ENCODE peak calls at places on chromosomes 4 and X, in four cellular contexts. P is H9, G is neuronal stem cell, S is H1. V is an unnamed sample.

GRCh38 chr4:41670530-41670929 is 78.0 kb downstream of the PHOX2B start:
- DNase-seq in P (no peak), G (no peak), S (no peak), V (no peak)

GRCh38 chrX:100609591-100609990 is 24.9 kb downstream of the TNMD start:
- DNase-seq in P (no peak), G (no peak), S (no peak), V (no peak)

GRCh38 chr4:29708473-29708872 is 1011.7 kb upstream of the PCDH7 start:
- DNase-seq in P (no peak), G (no peak), S (no peak), V (peak; percentile 78)

GRCh38 chr4:84319124-84319523 is 180.0 kb downstream of the NKX6-1 start:
- DNase-seq in P (no peak), G (no peak), S (no peak), V (no peak)

GRCh38 chr4:185471235-185472062 is at the start of gene CCDC110:
- DNase-seq in P (peak; percentile 90), G (peak; percentile 90), S (peak; percentile 93), V (peak; percentile 88)

GRCh38 chr4:66178901-66179300 is 508.6 kb upstream of the EPHA5 start:
- DNase-seq in P (no peak), G (peak; percentile 31), S (no peak), V (peak; percentile 63)

GRCh38 chr4:170089274-170089742 is 448 bp downstream of the AADAT start:
- DNase-seq in P (peak; percentile 60), G (peak; percentile 29), S (no peak), V (peak; percentile 60)

GRCh38 chr4:123832173-123833026 is 435.8 kb downstream of the SPRY1 start:
- DNase-seq in P (no peak), G (no peak), S (no peak), V (peak; percentile 99)

GRCh38 chr4:128583753-128584712 is 225.5 kb upstream of the JADE1 start:
- DNase-seq in P (no peak), G (no peak), S (no peak), V (no peak)

GRCh38 chrX:56564182-56564885 is 907 bp downstream of the UBQLN2 start:
- DNase-seq in P (no peak), G (peak; percentile 6), S (peak; percentile 37), V (peak; percentile 61)

GRCh38 chr4:53055274-53055673 is 193.2 kb downstream of the RASL11B start:
- DNase-seq in P (no peak), G (no peak), S (no peak), V (peak; percentile 68)

GRCh38 chrX:81866873-81867272 is 665.0 kb downstream of the SH3BGRL start:
- DNase-seq in P (no peak), G (no peak), S (no peak), V (no peak)

GRCh38 chr4:80475236-80475635 is 139.7 kb downstream of the CFAP299 start:
- DNase-seq in P (no peak), G (no peak), S (no peak), V (no peak)

GRCh38 chr4:114890773-114891172 is 222.6 kb downstream of the NDST4 start:
- DNase-seq in P (no peak), G (no peak), S (no peak), V (peak; percentile 3)

GRCh38 chr4:40550900-40551546 is 78.6 kb downstream of the RBM47 start:
- DNase-seq in P (no peak), G (no peak), S (no peak), V (peak; percentile 45)

GRCh38 chr4:71783972-71784371 is at the start of gene GC:
- DNase-seq in P (no peak), G (no peak), S (no peak), V (no peak)

GRCh38 chrX:20309796-20310195 is 43.1 kb upstream of the RPS6KA3 start:
- DNase-seq in P (no peak), G (no peak), S (no peak), V (no peak)

GRCh38 chr4:145796338-145796737 is 116.4 kb downstream of the C4orf51 start:
- DNase-seq in P (no peak), G (no peak), S (no peak), V (no peak)

GRCh38 chrX:109614951-109615350 is 10.0 kb downstream of the KCNE5 start:
- DNase-seq in P (no peak), G (no peak), S (no peak), V (no peak)

GRCh38 chr4:100894339-100894870 is 376.6 kb upstream of the EMCN start:
- DNase-seq in P (no peak), G (no peak), S (no peak), V (no peak)

GRCh38 chrX:73863268-73863667 is 300.3 kb downstream of the CHIC1 start:
- DNase-seq in P (no peak), G (no peak), S (no peak), V (no peak)

GRCh38 chr4:98891533-98892337 is 37.2 kb downstream of the EIF4E start:
- DNase-seq in P (no peak), G (no peak), S (no peak), V (peak; percentile 17)

GRCh38 chr4:107631568-107631967 is 88.5 kb downstream of the PAPSS1 start:
- DNase-seq in P (no peak), G (no peak), S (no peak), V (no peak)

GRCh38 chrX:129360175-129360574 is 163.1 kb downstream of the SMARCA1 start:
- DNase-seq in P (peak; percentile 52), G (peak; percentile 15), S (peak; percentile 62), V (peak; percentile 48)

GRCh38 chr4:56764775-56765174 is 56.7 kb downstream of the SPINK2 start:
- DNase-seq in P (no peak), G (no peak), S (no peak), V (no peak)

GRCh38 chr4:113248320-113248719 is 198.9 kb downstream of the ANK2 start:
- DNase-seq in P (peak; percentile 83), G (no peak), S (peak; percentile 83), V (no peak)

GRCh38 chrX:72080150-72080549 is 51.6 kb downstream of the RTL5 start:
- DNase-seq in P (no peak), G (no peak), S (no peak), V (no peak)

GRCh38 chrX:72081605-72082320 is 50.0 kb downstream of the RTL5 start:
- DNase-seq in P (no peak), G (no peak), S (no peak), V (no peak)

GRCh38 chrX:72079607-72080006 is 52.1 kb downstream of the RTL5 start:
- DNase-seq in P (no peak), G (no peak), S (no peak), V (peak; percentile 29)

GRCh38 chrX:72078411-72078810 is 53.3 kb downstream of the RTL5 start:
- DNase-seq in P (no peak), G (no peak), S (no peak), V (no peak)

DNA sequence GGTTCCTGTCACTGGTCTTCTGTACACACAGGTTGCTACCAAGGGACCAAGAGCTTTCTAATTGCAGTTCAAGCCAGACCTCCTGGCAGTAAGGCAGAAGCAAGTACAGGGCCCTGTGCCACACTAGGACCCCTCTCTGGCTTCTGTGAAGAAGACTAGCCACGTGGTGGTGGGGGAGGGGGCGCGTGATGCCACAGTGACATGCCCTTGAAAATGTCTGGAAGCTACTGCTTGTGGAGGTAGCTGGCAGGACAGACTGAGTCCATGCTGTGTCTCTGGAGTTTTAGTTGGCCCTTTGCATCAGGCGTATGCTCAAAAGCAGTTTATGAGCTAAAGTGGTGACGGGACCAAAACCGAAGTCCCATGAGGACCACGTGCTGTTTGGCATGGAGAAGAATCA is 50.9 kb downstream of the RTL5 start:
- DNase-seq in P (no peak), G (no peak), S (no peak), V (no peak)
- H2BK12ac ChIP-seq in P (no peak overlapping the region), G (no peak overlapping the region), S (no peak overlapping the region), V (peak overlapping the region; percentile 52)

DNA sequence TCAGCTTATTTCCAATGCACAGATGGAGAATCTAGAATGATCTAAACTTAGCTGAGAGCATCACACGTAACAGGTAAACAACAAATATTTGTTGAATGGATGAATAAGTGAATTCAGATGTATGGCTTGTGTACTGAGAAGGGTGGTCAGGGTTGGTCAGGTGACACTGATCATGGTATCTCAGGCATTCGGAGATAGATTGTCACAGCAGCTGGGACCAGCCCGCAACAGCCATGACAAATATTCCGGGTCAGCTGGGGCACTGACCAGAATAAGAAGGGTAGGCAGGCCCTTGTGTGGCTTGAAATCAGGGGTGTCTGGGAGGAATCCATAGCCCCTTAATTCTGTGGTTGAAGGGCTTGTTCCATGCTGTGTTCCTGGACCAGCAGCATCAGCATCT is 159.4 kb upstream of the ARX start:
- DNase-seq in P (no peak), G (no peak), S (no peak), V (no peak)
- H3K9ac ChIP-seq in P (no peak overlapping the region), G (no peak overlapping the region), S (no peak overlapping the region), V (no peak overlapping the region)

GRCh38 chr4:2417765-2418651 is at the start of gene ZFYVE28:
- DNase-seq in P (no peak), G (no peak), S (peak; percentile 79), V (peak; percentile 63)
- H3K23ac ChIP-seq in P (no peak within 1 kb of the TSS), G (peak within 1 kb of the TSS; percentile 21), S (no peak within 1 kb of the TSS), V (peak within 1 kb of the TSS; percentile 78)

GRCh38 chr4:111789901-111790640 is 355.2 kb upstream of the FAM241A start:
- DNase-seq in P (no peak), G (no peak), S (no peak), V (no peak)

GRCh38 chr4:111792592-111792991 is 352.7 kb upstream of the FAM241A start:
- DNase-seq in P (no peak), G (no peak), S (no peak), V (no peak)

GRCh38 chr4:111793686-111794085 is 351.6 kb upstream of the FAM241A start:
- DNase-seq in P (no peak), G (no peak), S (no peak), V (no peak)

DNA sequence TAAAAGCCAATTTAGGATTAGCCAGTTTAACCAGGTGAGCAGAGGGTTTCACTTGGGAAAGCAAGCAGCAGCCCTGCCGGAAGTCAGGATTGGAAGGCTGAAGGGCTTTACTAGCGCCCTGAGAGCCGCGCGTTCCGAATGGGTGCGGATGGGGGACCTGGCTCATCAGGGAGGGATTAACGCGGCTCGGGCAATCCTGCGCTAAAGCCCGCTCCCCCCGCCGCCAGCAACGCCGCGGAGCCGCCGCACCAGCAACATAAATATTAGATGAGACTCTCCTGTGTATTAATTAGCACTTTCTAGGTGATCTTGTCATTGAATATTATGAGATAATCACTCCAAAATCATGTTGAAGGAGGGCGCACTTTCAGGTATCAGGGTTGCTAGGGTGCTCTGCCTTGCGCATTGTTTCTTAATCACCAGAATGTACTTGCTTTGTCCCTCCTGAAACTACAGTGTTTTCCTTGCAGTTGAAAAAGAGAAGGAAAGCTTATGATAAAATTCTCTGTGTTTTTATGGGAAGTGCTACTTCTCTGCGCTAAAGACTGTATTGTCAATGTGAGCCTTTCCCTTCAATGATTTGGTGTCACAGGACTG is 357.1 kb upstream of the FAM241A start:
- DNase-seq in P (peak; percentile 67), G (no peak), S (peak; percentile 68), V (no peak)
- H2BK12ac ChIP-seq in P (no peak overlapping the region), G (no peak overlapping the region), S (no peak overlapping the region), V (no peak overlapping the region)

DNA sequence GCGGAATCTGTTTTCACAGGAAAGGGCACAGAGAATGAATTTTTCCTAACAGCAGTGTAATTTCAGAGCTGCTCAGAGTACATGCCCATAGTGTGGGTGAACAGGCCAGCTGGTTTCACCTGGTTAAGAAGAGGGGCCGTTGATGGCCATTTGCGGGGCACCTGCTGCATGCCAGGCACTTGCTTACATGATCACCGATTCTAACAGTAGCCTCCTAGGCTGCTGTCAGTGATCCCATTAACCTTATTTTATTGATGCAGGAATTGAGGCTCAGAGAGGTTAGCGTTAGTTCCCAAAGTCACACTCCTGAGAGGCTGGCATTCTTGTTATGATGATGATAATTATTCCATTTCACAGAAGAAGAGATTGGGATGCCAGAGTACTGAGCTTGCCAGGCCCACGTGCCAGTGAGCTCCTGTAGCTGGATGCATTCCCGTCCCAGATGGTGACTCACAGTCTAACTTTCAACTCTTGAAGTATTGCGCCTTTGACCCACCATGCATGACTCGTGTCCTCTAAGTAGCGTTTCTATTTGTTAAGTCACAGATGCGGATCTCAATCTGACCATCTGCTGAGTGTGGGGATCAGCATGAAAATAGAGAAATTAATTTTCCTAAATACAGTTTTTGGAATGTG is 76.5 kb downstream of the PSAPL1 start:
- DNase-seq in P (no peak), G (no peak), S (no peak), V (peak; percentile 82)
- H3K9ac ChIP-seq in P (no peak overlapping the region), G (no peak overlapping the region), S (no peak overlapping the region), V (no peak overlapping the region)